ENCODE peak calls at places on chromosomes 6 and 20, in four cellular contexts. Q is lower leg skin, H is mesothelial cell of epicardium, I is cardiac fibroblast. O is an unnamed sample.
A peak's percentile ranks its signal among the peaks of the same experiment; 100 is the strongest.

GRCh38 chr6:106966671-106967522 is 7.6 kb downstream of the CD24 start:
- DNase-seq in I (no peak), H (no peak), Q (no peak), O (no peak)

GRCh38 chr20:62355527-62356142 is 11.5 kb downstream of the LAMA5 start:
- DNase-seq in H (no peak), Q (no peak), I (peak; percentile 72), O (no peak)

GRCh38 chr6:139591075-139591474 is 216.6 kb upstream of the CITED2 start:
- DNase-seq in Q (no peak), H (no peak), I (no peak), O (no peak)

GRCh38 chr6:158926429-158926828 is 73.6 kb downstream of the RSPH3 start:
- DNase-seq in I (peak; percentile 85), H (no peak), Q (no peak), O (no peak)

GRCh38 chr6:144581807-144582537 is 296.8 kb downstream of the UTRN start:
- DNase-seq in H (no peak), Q (no peak), I (peak; percentile 58), O (no peak)

GRCh38 chr6:4687989-4688947 is 87.9 kb upstream of the CDYL start:
- DNase-seq in H (no peak), Q (peak; percentile 80), I (peak; percentile 89), O (no peak)

GRCh38 chr6:26197736-26198625 is 110.8 kb downstream of the HFE start:
- DNase-seq in Q (no peak), H (no peak), I (peak; percentile 58), O (no peak)

GRCh38 chr6:30914854-30915590 is 984 bp downstream of the VARS2 start:
- DNase-seq in H (no peak), Q (no peak), I (peak; percentile 2), O (no peak)

GRCh38 chr20:19114410-19114809 is 98.0 kb upstream of the SLC24A3 start:
- DNase-seq in Q (no peak), H (no peak), I (no peak), O (no peak)

GRCh38 chr20:8786383-8786782 is 282.5 kb upstream of the PLCB4 start:
- DNase-seq in H (no peak), I (no peak), Q (no peak), O (no peak)

GRCh38 chr6:68632620-68633195 is 2.4 kb upstream of the ADGRB3 start:
- DNase-seq in Q (no peak), I (no peak), H (no peak), O (no peak)

GRCh38 chr6:79094938-79095337 is 16.9 kb upstream of the PHIP start:
- DNase-seq in H (no peak), Q (no peak), I (no peak), O (no peak)

GRCh38 chr6:79084693-79085092 is 6.6 kb upstream of the PHIP start:
- DNase-seq in H (no peak), Q (no peak), I (peak; percentile 24), O (no peak)

DNA sequence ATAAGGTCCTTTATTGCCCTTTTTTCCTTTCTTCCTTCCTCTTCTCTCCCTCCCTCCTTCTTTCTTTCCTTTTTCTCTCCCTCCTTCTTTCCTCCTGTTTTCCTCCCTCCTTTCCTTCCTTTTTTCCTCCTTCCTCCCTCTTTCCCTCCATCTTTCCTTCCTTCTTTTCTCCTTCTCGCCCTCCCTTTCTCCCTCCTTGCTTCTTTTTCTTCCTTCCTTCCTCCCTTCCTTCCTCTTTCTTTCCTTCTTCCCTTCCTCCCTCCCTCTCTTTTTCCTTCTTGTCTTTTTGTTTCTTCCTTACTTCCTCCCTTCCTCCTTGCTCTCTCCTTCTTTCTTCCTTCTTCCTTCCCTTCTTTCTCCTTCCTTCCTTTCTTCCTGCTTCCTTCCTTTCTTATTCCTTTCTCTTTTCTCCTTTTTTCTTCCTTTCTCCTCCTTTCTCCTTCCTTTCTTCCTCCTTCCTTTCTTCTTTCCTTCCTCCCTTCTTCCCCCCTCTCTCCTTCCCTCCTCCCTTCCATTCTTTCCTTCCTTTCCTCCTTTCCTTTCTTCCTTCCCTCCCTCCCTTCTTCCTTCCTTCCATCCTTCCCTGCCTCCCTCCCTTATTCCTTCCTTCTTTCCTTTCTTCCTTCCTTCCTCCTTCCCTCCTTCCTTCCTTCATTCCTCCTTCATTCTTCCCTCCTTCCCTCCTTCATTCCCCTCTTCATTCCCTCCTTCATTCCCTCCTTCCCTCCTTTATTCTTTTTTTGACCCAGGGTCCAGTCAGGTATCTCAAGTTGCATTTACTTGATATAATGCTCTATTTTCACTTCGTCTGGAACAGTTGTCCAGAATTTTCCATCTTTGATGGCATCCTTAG is 11.7 kb upstream of the PHIP start:
- DNase-seq in Q (no peak), H (no peak), I (no peak), O (no peak)
- TF ChIP-seq CTCF in Q (no peak), H (no peak), I (no peak), O (no peak)

GRCh38 chr6:160730911-160731310 is 28.9 kb downstream of the PLG start:
- DNase-seq in Q (no peak), I (peak; percentile 1), H (no peak), O (no peak)
- TF ChIP-seq CTCF in Q (no peak), I (peak; percentile 14), H (peak; percentile 62), O (no peak)

GRCh38 chr6:100257661-100258395 is 206.9 kb downstream of the SIM1 start:
- DNase-seq in H (no peak), I (peak; percentile 70), Q (no peak), O (no peak)
- TF ChIP-seq CTCF in H (no peak), I (no peak), Q (no peak), O (no peak)

GRCh38 chr6:36977470-36977941 is 8.5 kb downstream of the MTCH1 start:
- DNase-seq in H (no peak), Q (no peak), I (no peak), O (no peak)
- TF ChIP-seq CTCF in H (no peak), Q (no peak), I (peak; percentile 53), O (no peak)

GRCh38 chr20:32480361-32481199 is 104.6 kb downstream of the NOL4L start:
- DNase-seq in Q (no peak), I (no peak), H (no peak), O (no peak)

GRCh38 chr20:32482251-32483220 is 102.6 kb downstream of the NOL4L start:
- DNase-seq in H (no peak), Q (no peak), I (no peak), O (no peak)

GRCh38 chr20:32483351-32484220 is 101.5 kb downstream of the NOL4L start:
- DNase-seq in I (peak; percentile 73), H (peak; percentile 80), Q (peak; percentile 91), O (no peak)

GRCh38 chr20:32479697-32480140 is 105.4 kb downstream of the NOL4L start:
- DNase-seq in Q (no peak), I (no peak), H (no peak), O (no peak)

DNA sequence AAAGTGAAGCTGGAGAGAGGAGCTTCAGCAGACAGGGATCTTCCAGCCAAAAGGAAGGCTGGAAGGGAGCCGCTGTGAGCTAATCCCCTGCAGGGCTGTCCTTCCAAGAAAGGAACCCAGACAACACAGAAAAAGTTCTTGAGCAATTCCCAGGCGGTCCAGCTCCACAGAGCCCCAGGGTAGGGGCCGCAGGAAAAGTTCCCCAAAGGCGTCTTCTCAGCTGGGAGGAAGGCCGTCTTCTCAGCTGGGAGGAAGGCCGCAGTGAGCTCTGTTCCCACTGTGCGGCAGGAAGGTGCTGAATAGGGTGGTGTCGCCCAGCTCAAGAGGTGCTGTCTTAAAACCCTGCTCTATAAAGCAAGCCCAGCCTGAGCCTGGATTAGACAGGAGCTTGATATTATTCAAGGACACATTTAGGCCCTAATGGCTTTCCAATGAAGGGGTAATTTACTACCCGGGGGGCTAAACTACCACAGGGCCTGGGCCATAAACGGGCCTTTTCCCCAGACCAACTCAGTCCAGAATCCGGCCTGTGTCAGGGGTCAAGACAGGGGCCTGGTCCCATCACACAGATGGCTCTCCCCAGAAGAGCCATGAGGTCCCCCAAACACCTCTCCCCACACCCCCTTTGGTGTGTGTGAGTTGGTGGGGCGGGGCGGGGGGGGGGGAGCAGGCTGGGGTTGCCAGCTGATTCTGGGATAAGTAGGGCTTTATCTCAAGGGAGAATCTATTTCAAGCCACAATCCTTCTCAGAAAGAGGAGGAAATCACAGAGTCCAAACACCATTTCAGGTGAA is 103.6 kb downstream of the NOL4L start:
- DNase-seq in H (no peak), I (no peak), Q (no peak), O (no peak)
- TF ChIP-seq CTCF in H (no peak), I (no peak), Q (no peak), O (no peak)

GRCh38 chr20:528923-529594 is 14.5 kb downstream of the CSNK2A1 start:
- DNase-seq in I (peak; percentile 96), Q (no peak), H (no peak), O (no peak)
- TF ChIP-seq CTCF in I (no peak), Q (no peak), H (no peak), O (no peak)

GRCh38 chr20:40963505-40963845 is 65.1 kb upstream of the TOP1 start:
- DNase-seq in Q (peak; percentile 34), I (no peak), H (no peak), O (no peak)

GRCh38 chr20:40962733-40963504 is 65.7 kb upstream of the TOP1 start:
- DNase-seq in Q (peak; percentile 95), H (peak; percentile 54), I (peak; percentile 67), O (peak; percentile 38)

GRCh38 chr20:40966516-40967185 is 62.0 kb upstream of the TOP1 start:
- DNase-seq in H (no peak), Q (peak; percentile 72), I (no peak), O (no peak)

GRCh38 chr20:40965671-40966070 is 63.0 kb upstream of the TOP1 start:
- DNase-seq in Q (peak; percentile 31), I (no peak), H (no peak), O (no peak)

DNA sequence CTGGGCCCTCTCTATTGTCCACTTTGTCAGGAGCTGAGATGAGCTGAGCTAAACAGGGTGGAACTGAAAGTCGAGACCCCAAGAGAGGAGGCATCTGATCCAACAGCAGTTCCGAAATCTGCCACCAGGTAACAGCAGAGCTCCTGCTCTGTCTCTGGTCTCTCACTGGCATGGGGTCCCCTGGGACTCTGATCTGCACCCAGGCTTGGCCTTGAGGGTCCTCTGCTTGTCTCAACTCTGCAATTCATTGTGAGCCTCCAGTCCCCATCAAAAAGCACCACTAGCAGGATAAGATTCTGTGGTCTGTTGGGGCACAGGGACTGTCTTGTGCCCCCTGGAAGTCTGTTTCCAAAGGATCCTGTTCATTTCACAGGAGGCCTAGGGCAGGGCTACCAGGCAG is 62.5 kb upstream of the TOP1 start:
- DNase-seq in Q (peak; percentile 77), H (no peak), I (peak; percentile 11), O (no peak)
- TF ChIP-seq CTCF in Q (no peak), H (peak; percentile 49), I (peak; percentile 40), O (no peak)

DNA sequence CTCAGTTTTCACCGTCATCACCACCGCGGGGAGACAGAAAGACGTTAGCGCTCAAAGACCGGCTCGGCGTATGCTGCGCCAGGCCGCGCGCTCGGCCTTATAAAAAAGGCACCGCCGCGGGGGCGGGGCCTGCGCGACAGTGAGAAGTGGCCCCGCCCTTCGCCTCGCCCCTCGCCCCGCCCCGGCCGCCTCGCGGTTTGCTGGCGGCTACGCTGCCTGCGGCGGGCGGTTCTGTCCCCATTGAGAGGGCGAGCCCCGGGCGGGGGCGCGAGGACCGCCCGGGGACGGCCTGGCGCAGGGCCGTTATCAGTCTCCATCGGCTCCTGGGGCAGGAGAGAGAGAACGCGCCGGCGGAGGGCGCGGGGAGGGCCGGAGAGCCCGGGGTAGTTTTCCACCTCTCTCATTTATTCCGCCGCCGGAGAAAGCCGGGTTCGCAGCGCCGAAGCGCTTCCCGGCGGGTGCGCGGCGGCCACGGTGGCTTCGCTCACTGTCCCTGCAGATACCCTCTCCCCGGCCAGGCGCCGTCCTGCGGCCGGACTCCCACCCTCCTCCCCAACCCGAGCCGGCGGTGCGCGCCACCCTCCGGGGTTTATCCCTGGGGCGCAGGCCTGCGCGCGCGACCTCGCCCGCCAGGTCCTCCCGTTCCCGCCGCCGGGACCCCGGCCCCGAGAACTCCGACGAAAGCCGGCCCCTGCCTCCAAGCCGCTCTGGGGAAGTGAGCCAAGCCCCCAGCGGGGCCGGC is 122.5 kb upstream of the SLC2A12 start:
- DNase-seq in H (peak; percentile 84), Q (peak; percentile 98), I (peak; percentile 91), O (peak; percentile 81)
- TF ChIP-seq CTCF in H (no peak), Q (no peak), I (no peak), O (no peak)